ENCODE peak calls at places on chromosome 12, in six cellular contexts. C, D, X, S, G and B are unnamed samples.

GRCh38 chr12:127343941-127344340 is 923.0 kb upstream of the TMEM132C start:
- DNase-seq in C (no peak), D (no peak), X (no peak), S (no peak), G (no peak), B (no peak)

GRCh38 chr12:51947597-51947996 is 3.9 kb upstream of the ACVR1B start:
- DNase-seq in C (no peak), D (no peak), X (no peak), S (no peak), G (no peak), B (no peak)

GRCh38 chr12:120688527-120689071 is 1.6 kb downstream of the MLEC start:
- DNase-seq in C (no peak), D (no peak), X (no peak), S (no peak), G (no peak), B (no peak)

GRCh38 chr12:7907009-7907408 is 29.0 kb downstream of the SLC2A3 start:
- DNase-seq in C (no peak), D (no peak), X (no peak), S (no peak), G (peak), B (no peak)

GRCh38 chr12:13247596-13247995 is 51.1 kb downstream of the EMP1 start:
- DNase-seq in C (no peak), D (no peak), X (no peak), S (no peak), G (no peak), B (no peak)

GRCh38 chr12:64390275-64390851 is at the start of gene C12orf56:
- DNase-seq in C (no peak), D (no peak), X (no peak), S (no peak), G (peak), B (peak)

GRCh38 chr12:75759842-75760260 is 248.4 kb upstream of the KRR1 start:
- DNase-seq in C (no peak), D (no peak), X (no peak), S (no peak), G (no peak), B (no peak)

GRCh38 chr12:78121969-78122610 is 291.4 kb downstream of the NAV3 start:
- DNase-seq in C (no peak), D (no peak), X (no peak), S (no peak), G (no peak), B (peak)

GRCh38 chr12:25648460-25648859 is 95.4 kb upstream of the LMNTD1 start:
- DNase-seq in C (no peak), D (no peak), X (no peak), S (peak), G (peak), B (peak)

GRCh38 chr12:118061876-118062791 is 1.2 kb upstream of the WSB2 start:
- DNase-seq in C (no peak), D (peak), X (peak), S (peak), G (peak), B (peak)

GRCh38 chr12:62260733-62261683 is 804 bp downstream of the USP15 start:
- DNase-seq in C (peak), D (peak), X (peak), S (peak), G (peak), B (no peak)

GRCh38 chr12:127881371-127882140 is 385.4 kb upstream of the TMEM132C start:
- DNase-seq in C (no peak), D (no peak), X (no peak), S (no peak), G (no peak), B (no peak)

GRCh38 chr12:75648856-75649255 is 137.4 kb upstream of the KRR1 start:
- DNase-seq in C (no peak), D (no peak), X (no peak), S (no peak), G (no peak), B (no peak)

GRCh38 chr12:47757360-47757839 is 1.3 kb downstream of the RAPGEF3 start:
- DNase-seq in C (no peak), D (no peak), X (no peak), S (peak), G (peak), B (no peak)

GRCh38 chr12:47754881-47755280 is 3.8 kb downstream of the RAPGEF3 start:
- DNase-seq in C (peak), D (peak), X (peak), S (peak), G (no peak), B (peak)

GRCh38 chr12:47754126-47754525 is 4.6 kb downstream of the RAPGEF3 start:
- DNase-seq in C (no peak), D (no peak), X (no peak), S (no peak), G (no peak), B (peak)

GRCh38 chr12:47757840-47758583 is 668 bp downstream of the RAPGEF3 start:
- DNase-seq in C (no peak), D (no peak), X (peak), S (peak), G (peak), B (peak)

GRCh38 chr12:47755655-47756562 is 2.8 kb downstream of the RAPGEF3 start:
- DNase-seq in C (peak), D (no peak), X (no peak), S (peak), G (no peak), B (peak)
- H3K27ac ChIP-seq in C (peak), D (peak), X (peak), S (peak), G (no peak), B (peak)

DNA sequence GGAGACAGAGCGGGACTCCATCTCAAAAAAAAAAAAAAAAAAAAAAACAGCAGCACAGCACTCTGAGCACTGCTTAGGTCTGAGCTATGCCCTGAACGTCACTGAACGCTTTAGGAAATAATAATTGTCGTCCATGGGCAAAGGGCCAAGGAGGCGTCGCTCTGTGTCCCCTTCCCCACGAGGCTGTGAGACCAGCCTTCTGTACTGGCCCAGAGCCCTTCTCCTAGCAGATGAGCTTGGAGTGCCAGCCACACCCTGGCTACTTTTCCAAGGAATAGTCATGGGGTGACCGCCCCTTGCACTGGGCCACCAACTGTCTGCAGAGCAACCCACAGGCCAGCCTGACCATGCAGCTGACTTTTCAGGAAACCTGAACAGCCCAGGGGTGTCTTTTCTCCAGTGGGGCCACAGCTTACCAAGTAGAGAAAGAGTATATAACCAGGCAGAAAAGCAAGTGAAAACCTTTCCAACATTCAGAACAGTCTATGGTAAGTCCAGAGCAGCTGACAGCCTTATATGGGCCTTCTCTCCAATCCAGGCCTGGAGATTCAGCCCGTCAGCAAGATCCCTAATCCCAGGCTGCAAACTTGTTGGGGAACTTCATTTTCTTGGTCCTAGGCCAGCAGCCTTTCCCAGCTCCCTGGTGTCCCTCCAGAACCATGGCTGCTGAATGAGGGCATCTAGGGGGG is 28.5 kb downstream of the CD9 start:
- DNase-seq in C (no peak), D (no peak), X (peak), S (no peak), G (no peak), B (no peak)
- H3K27ac ChIP-seq in C (no peak), D (peak), X (peak), S (peak), G (no peak), B (peak)

DNA sequence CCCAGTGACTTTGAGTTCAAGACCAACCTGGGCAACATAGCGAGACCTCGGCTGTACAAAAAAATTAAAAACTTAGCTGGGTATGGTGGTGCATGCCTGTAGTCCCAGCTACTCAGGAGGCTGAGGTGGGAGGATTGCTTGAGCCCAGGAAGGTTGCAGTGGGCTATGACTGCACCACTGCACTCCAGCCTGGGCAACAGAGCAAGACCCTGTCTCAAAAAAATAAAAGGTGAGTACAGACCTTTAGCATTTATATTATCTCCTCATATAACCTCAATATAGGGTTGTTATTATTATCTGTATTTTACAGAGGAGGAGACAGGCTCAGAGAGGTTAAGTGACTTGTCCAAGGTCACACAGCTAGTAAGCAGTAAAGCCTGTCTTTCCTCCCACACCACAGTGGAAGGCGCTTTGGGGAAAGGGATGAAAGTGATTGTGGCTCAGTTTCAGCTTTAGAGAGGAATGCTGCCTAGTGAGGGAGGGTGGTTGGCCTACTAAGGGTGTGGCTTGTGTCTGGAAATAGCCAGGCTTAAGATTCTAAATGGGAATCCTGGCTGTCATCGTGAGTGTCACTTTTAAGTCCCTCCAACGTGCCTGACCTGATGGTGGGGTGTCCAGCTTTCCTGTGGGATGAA is 7.2 kb downstream of the TPCN1 start:
- DNase-seq in C (no peak), D (no peak), X (no peak), S (no peak), G (no peak), B (peak)
- H3K27ac ChIP-seq in C (peak), D (peak), X (peak), S (peak), G (no peak), B (peak)

GRCh38 chr12:50187084-50187900 is 20.1 kb upstream of the CERS5 start:
- DNase-seq in C (peak), D (no peak), X (no peak), S (no peak), G (no peak), B (no peak)

GRCh38 chr12:50186667-50187066 is 19.5 kb upstream of the CERS5 start:
- DNase-seq in C (no peak), D (no peak), X (no peak), S (no peak), G (no peak), B (no peak)

GRCh38 chr12:50184261-50184660 is 17.1 kb upstream of the CERS5 start:
- DNase-seq in C (no peak), D (no peak), X (no peak), S (no peak), G (no peak), B (no peak)

GRCh38 chr12:50185496-50185895 is 18.3 kb upstream of the CERS5 start:
- DNase-seq in C (no peak), D (no peak), X (no peak), S (no peak), G (no peak), B (no peak)

GRCh38 chr12:50185975-50186663 is 18.9 kb upstream of the CERS5 start:
- DNase-seq in C (no peak), D (no peak), X (no peak), S (no peak), G (no peak), B (no peak)
- H3K27ac ChIP-seq in C (no peak), D (peak), X (peak), S (peak), G (no peak), B (no peak)

GRCh38 chr12:65882504-65882903 is 58.2 kb downstream of the HMGA2 start:
- DNase-seq in C (no peak), D (no peak), X (no peak), S (no peak), G (no peak), B (no peak)

GRCh38 chr12:65885312-65885711 is 61.0 kb downstream of the HMGA2 start:
- DNase-seq in C (no peak), D (no peak), X (no peak), S (no peak), G (no peak), B (no peak)

GRCh38 chr12:65886996-65887395 is 62.7 kb downstream of the HMGA2 start:
- DNase-seq in C (no peak), D (no peak), X (no peak), S (no peak), G (no peak), B (no peak)

GRCh38 chr12:65889144-65889880 is 65.0 kb downstream of the HMGA2 start:
- DNase-seq in C (no peak), D (no peak), X (no peak), S (no peak), G (no peak), B (no peak)

GRCh38 chr12:65885716-65886115 is 61.4 kb downstream of the HMGA2 start:
- DNase-seq in C (no peak), D (no peak), X (no peak), S (no peak), G (no peak), B (no peak)
- H3K27ac ChIP-seq in C (no peak), D (no peak), X (no peak), S (no peak), G (no peak), B (no peak)

GRCh38 chr12:105205322-105206048 is 30.5 kb downstream of the APPL2 start:
- DNase-seq in C (no peak), D (no peak), X (no peak), S (no peak), G (no peak), B (no peak)
- H3K27ac ChIP-seq in C (no peak), D (no peak), X (no peak), S (no peak), G (no peak), B (no peak)

DNA sequence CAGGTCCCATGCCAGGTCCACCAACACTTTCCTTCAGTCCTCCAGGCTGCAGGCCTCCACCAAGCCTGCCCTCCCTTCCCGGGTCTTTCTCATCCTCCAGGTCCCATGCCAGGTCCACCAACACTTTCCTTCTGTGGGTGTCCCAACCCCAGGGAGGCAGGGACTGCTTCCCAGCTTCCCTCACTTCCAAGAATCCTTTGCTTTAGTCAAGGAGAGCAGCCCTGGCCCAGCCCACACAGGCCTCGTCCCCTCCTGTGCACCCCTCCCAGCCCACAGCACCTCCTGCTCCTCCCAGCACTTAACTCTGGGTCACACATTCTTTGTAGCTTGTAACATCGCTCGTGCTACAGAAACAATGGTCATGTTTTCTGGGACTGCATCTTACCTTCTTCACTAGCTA is 72.9 kb downstream of the TESC start:
- DNase-seq in C (no peak), D (no peak), X (no peak), S (no peak), G (no peak), B (peak)
- H3K27ac ChIP-seq in C (peak), D (no peak), X (peak), S (no peak), G (no peak), B (no peak)

GRCh38 chr12:124508323-124509096 is 58.9 kb downstream of the NCOR2 start:
- DNase-seq in C (no peak), D (no peak), X (no peak), S (no peak), G (no peak), B (peak)
- H3K27ac ChIP-seq in C (no peak), D (no peak), X (peak), S (peak), G (peak), B (peak)

DNA sequence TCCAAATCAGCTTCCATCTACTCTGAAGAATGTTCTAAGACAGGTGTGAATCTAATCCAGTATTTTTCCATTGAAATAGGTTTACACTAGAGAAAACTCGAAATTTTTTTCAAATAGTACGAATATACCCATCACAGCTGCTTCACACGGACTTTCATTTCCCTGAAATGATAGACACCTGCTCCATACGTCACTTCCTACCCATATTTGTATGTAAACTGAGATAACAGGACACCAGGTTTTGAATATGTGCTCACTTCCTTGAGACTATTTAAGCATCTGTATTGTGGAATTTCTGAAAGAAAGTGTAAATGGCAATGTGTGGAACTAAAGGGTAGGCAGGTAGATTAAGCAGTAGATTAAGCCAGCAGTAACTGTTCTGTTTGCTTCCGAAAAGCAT is 13.4 kb upstream of the ITPR2 start:
- DNase-seq in C (no peak), D (no peak), X (no peak), S (no peak), G (no peak), B (no peak)
- H3K27ac ChIP-seq in C (peak), D (peak), X (peak), S (peak), G (no peak), B (no peak)